ENCODE peak calls at places on chromosome 6, in seven cellular contexts. B, R, J, L, F, C and W are unnamed samples.

GRCh38 chr6:30357678-30358339 is 12.9 kb downstream of the RPP21 start:
- DNase-seq in F (peak), J (peak), B (peak), L (no peak), R (peak), C (no peak), W (peak)

GRCh38 chr6:158642097-158642601 is 2.4 kb downstream of the DYNLT1 start:
- DNase-seq in F (peak), R (no peak), J (peak), L (peak), B (no peak), C (peak), W (peak)

GRCh38 chr6:36911946-36912555 is 26.3 kb downstream of the C6orf89 start:
- DNase-seq in F (no peak), B (no peak), R (no peak), C (no peak), J (no peak), L (no peak), W (no peak)

GRCh38 chr6:108876929-108877775 is 28.9 kb downstream of the ARMC2 start:
- DNase-seq in B (no peak), R (peak), C (peak), J (peak), L (peak), F (peak), W (peak)

GRCh38 chr6:22845467-22845866 is 276.1 kb downstream of the HDGFL1 start:
- DNase-seq in C (no peak), F (no peak), B (no peak), L (no peak), J (no peak), R (no peak), W (no peak)

GRCh38 chr6:158996863-158997262 is 3.1 kb downstream of the RSPH3 start:
- DNase-seq in F (peak), B (no peak), L (no peak), R (no peak), C (no peak), J (no peak), W (no peak)

GRCh38 chr6:43949451-43950110 is 177.7 kb downstream of the MRPL14 start:
- DNase-seq in J (no peak), L (no peak), B (no peak), F (no peak), R (no peak), C (no peak), W (no peak)

GRCh38 chr6:35312076-35312762 is 14.6 kb downstream of the DEF6 start:
- DNase-seq in B (no peak), J (no peak), C (no peak), F (no peak), R (no peak), L (no peak), W (no peak)

GRCh38 chr6:52975580-52975979 is 19.5 kb downstream of the GSTA4 start:
- DNase-seq in F (no peak), C (no peak), R (no peak), L (no peak), B (no peak), J (peak), W (no peak)

GRCh38 chr6:56664007-56664406 is 21.3 kb upstream of the DST start:
- DNase-seq in L (no peak), C (no peak), J (no peak), F (no peak), R (no peak), B (peak), W (no peak)

GRCh38 chr6:133989525-133989924 is 36.5 kb downstream of the TBPL1 start:
- DNase-seq in J (no peak), R (no peak), C (no peak), L (no peak), F (no peak), B (no peak), W (no peak)

GRCh38 chr6:118985123-118985830 is 50.3 kb upstream of the MCM9 start:
- DNase-seq in J (no peak), B (no peak), C (no peak), R (no peak), L (no peak), F (no peak), W (no peak)

GRCh38 chr6:167934426-167934864 is 63.0 kb upstream of the KIF25 start:
- DNase-seq in C (no peak), J (no peak), R (no peak), L (no peak), F (peak), B (no peak), W (no peak)

GRCh38 chr6:69835414-69836179 is 30.8 kb upstream of the COL19A1 start:
- DNase-seq in B (peak), L (no peak), F (peak), R (peak), J (peak), C (no peak), W (peak)

GRCh38 chr6:113564401-113565161 is 292.6 kb upstream of the MARCKS start:
- DNase-seq in F (peak), R (peak), B (peak), J (peak), L (peak), C (peak), W (peak)

GRCh38 chr6:68642977-68643376 is 7.9 kb downstream of the ADGRB3 start:
- DNase-seq in R (no peak), L (no peak), F (no peak), C (no peak), J (no peak), B (no peak), W (no peak)

GRCh38 chr6:169868458-169868857 is 117.0 kb downstream of the ERMARD start:
- DNase-seq in B (no peak), C (no peak), J (no peak), R (no peak), F (no peak), L (no peak), W (no peak)

GRCh38 chr6:28816909-28817807 is 106.6 kb downstream of the TRIM27 start:
- DNase-seq in R (peak), F (peak), B (peak), J (peak), C (no peak), L (no peak), W (no peak)

GRCh38 chr6:97663252-97663651 is 380.2 kb upstream of the MMS22L start:
- DNase-seq in J (no peak), C (no peak), R (no peak), F (no peak), L (no peak), B (no peak), W (no peak)

GRCh38 chr6:139713911-139714527 is 339.6 kb upstream of the CITED2 start:
- DNase-seq in B (no peak), F (no peak), J (peak), R (no peak), L (no peak), C (no peak), W (no peak)

GRCh38 chr6:2916354-2916925 is 13.3 kb upstream of the SERPINB9 start:
- DNase-seq in L (no peak), B (no peak), F (no peak), R (no peak), J (no peak), C (no peak), W (no peak)

GRCh38 chr6:25991785-25992412 is 29.3 kb downstream of the TRIM38 start:
- DNase-seq in B (peak), J (peak), R (no peak), L (peak), C (peak), F (peak), W (no peak)

GRCh38 chr6:7580537-7580926 is 9.5 kb upstream of the SNRNP48 start:
- DNase-seq in F (no peak), B (no peak), R (no peak), J (no peak), C (no peak), L (no peak), W (no peak)

GRCh38 chr6:95094751-95095150 is 482.6 kb upstream of the MANEA start:
- DNase-seq in J (peak), L (no peak), F (peak), B (no peak), C (no peak), R (no peak), W (peak)

GRCh38 chr6:48068326-48069191 is 42.4 kb downstream of the PTCHD4 start:
- DNase-seq in R (no peak), C (no peak), F (no peak), L (peak), B (peak), J (no peak), W (no peak)

GRCh38 chr6:144437105-144437504 is 152.0 kb downstream of the UTRN start:
- DNase-seq in R (no peak), J (no peak), B (no peak), C (no peak), F (no peak), L (no peak), W (no peak)

GRCh38 chr6:4907602-4908001 is 96.2 kb downstream of the RPP40 start:
- DNase-seq in C (no peak), F (no peak), L (no peak), R (no peak), J (no peak), B (no peak), W (no peak)

GRCh38 chr6:145332001-145332400 is 403.3 kb downstream of the EPM2A start:
- DNase-seq in R (no peak), C (no peak), B (peak), L (no peak), F (no peak), J (no peak), W (no peak)

GRCh38 chr6:12163149-12163548 is 127.0 kb upstream of the EDN1 start:
- DNase-seq in F (no peak), L (no peak), J (no peak), C (no peak), B (no peak), R (no peak), W (no peak)

GRCh38 chr6:150177260-150178246 is 34.7 kb downstream of the PPP1R14C start:
- DNase-seq in R (no peak), C (no peak), J (peak), B (no peak), F (no peak), L (no peak), W (peak)

GRCh38 chr6:113855500-113856010 is 1.6 kb upstream of the MARCKS start:
- DNase-seq in J (peak), L (no peak), F (peak), C (no peak), R (no peak), B (peak), W (no peak)

GRCh38 chr6:139927236-139927635 is 552.8 kb upstream of the CITED2 start:
- DNase-seq in B (no peak), L (no peak), C (no peak), R (peak), F (peak), J (peak), W (peak)

GRCh38 chr6:32196682-32197616 is 4.5 kb upstream of the GPSM3 start:
- DNase-seq in B (peak), L (peak), C (peak), R (no peak), F (peak), J (peak), W (no peak)

GRCh38 chr6:80769101-80769500 is 662.6 kb downstream of the BCKDHB start:
- DNase-seq in J (peak), L (no peak), R (peak), F (no peak), B (no peak), C (no peak), W (peak)

GRCh38 chr6:139240161-139241010 is 51.4 kb downstream of the TXLNB start:
- DNase-seq in F (peak), C (no peak), R (peak), J (peak), L (no peak), B (no peak), W (peak)

GRCh38 chr6:136791296-136792065 is 796 bp downstream of the MAP3K5 start:
- DNase-seq in R (no peak), L (peak), B (peak), J (peak), F (peak), C (peak), W (no peak)

GRCh38 chr6:33662318-33662717 is 41.2 kb downstream of the ITPR3 start:
- DNase-seq in J (no peak), B (no peak), L (no peak), R (no peak), F (no peak), C (no peak), W (no peak)

GRCh38 chr6:20771427-20771826 is 237.2 kb downstream of the CDKAL1 start:
- DNase-seq in J (no peak), L (no peak), C (no peak), F (no peak), B (no peak), R (no peak), W (no peak)

GRCh38 chr6:35302604-35303218 is 5.1 kb downstream of the DEF6 start:
- DNase-seq in J (peak), F (peak), L (peak), B (no peak), R (no peak), C (peak), W (no peak)

GRCh38 chr6:144879436-144879835 is 594.3 kb downstream of the UTRN start:
- DNase-seq in L (no peak), B (no peak), C (no peak), R (no peak), F (no peak), J (no peak), W (no peak)

GRCh38 chr6:131036616-131037015 is 26.4 kb downstream of the EPB41L2 start:
- DNase-seq in L (no peak), F (no peak), R (no peak), J (no peak), B (no peak), C (no peak), W (no peak)
- H3K4me3 ChIP-seq in L (no peak), F (no peak), R (no peak), J (no peak), B (no peak), C (no peak), W (no peak)

DNA sequence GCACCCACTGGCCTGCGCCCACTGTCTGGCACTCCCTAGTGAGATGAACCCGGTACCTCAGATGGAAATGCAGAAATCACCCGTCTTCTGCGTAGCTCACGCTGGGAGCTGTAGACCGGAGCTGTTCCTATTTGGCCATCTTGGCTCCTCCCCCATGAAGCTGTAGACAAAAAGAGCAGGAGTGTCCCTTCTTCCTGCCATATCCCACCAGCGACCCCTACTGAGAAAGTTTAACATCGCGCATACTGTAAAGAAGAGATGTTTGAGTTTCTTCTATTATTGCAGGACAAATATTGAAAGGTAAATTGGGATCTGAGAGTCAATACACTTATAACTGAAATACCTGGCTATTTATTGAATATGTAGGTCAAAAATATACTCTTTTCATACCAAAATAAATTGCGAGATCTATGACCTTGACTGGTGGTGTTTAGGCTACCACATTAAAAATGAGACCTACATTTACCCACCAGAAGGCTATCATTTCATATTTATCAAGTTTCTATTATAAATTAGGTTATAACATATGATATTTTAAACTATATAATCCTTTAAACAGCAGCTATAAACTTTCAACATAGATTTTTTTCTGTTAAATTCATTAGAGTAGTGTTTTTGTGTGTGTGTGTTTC is 586.3 kb downstream of the HTR1B start:
- DNase-seq in F (peak), R (no peak), L (no peak), J (peak), C (no peak), B (peak), W (no peak)
- H3K4me3 ChIP-seq in F (peak), R (no peak), L (peak), J (no peak), C (no peak), B (peak), W (no peak)

DNA sequence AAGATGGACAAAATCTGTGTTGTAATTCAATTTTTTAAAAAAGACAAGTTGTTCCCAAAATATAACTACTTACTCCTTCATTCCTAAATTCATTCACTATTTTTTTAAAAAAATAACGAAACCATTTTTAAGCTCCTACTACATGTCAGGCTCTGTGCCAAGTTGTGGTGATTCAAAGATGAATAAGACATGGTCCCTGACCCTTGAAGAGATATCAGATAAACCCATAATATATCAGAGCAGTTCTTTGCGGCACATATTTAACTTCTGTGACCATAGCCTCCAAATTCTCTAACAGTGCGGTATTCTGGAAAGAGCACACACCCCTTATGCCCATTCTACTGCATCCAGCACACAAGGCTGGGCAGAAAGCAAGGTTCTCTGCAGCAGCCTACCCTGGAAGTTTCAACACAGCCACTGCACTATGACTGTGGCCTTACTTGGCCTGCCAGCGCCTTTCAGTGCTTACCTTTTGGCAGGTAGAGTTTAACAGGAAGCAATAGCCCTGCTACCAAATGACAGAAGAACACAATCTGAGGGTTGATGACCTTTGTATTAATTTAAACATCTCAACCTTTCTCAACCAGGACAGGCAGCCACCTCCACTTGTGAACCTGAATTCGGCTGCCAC is 406.5 kb downstream of the BTBD9 start:
- DNase-seq in C (no peak), R (no peak), J (no peak), B (no peak), F (no peak), L (no peak), W (no peak)
- H3K4me3 ChIP-seq in C (no peak), R (no peak), J (no peak), B (no peak), F (no peak), L (no peak), W (no peak)

GRCh38 chr6:132483779-132484679 is 28.9 kb downstream of the STX7 start:
- DNase-seq in F (peak), L (no peak), R (no peak), C (no peak), B (peak), J (peak), W (no peak)
- H3K4me3 ChIP-seq in F (no peak), L (no peak), R (no peak), C (no peak), B (no peak), J (no peak), W (no peak)